ENCODE peak calls at places on chromosomes 3 and 15, in five cellular contexts. P is HepG2, I is HL-60, O is breast epithelium, M is GM12891. K is an unnamed sample.

GRCh38 chr3:133674290-133674912 is 12.7 kb upstream of the TOPBP1 start:
- DNase-seq in O (no peak), P (no peak), I (no peak), M (no peak), K (no peak)

GRCh38 chr3:73192036-73192738 is 130.7 kb downstream of the EBLN2 start:
- DNase-seq in P (peak; percentile 58), O (no peak), M (no peak), I (no peak), K (no peak)

GRCh38 chr3:4736284-4736861 is 242.9 kb upstream of the BHLHE40 start:
- DNase-seq in P (no peak), M (no peak), I (no peak), O (peak; percentile 94), K (no peak)

GRCh38 chr3:89375451-89375850 is 268.0 kb downstream of the EPHA3 start:
- DNase-seq in O (no peak), M (no peak), P (no peak), I (no peak), K (no peak)

GRCh38 chr15:59311245-59311644 is 61.4 kb downstream of the MYO1E start:
- DNase-seq in M (no peak), O (no peak), I (no peak), P (no peak), K (no peak)

GRCh38 chr3:184378650-184379374 is 805 bp upstream of the THPO start:
- DNase-seq in I (no peak), P (no peak), O (no peak), M (no peak), K (no peak)

GRCh38 chr15:55846108-55846707 is 103.3 kb upstream of the PRTG start:
- DNase-seq in P (peak; percentile 69), I (peak; percentile 26), M (peak; percentile 29), O (no peak), K (peak; percentile 23)

GRCh38 chr3:152213938-152214337 is 54.8 kb upstream of the MBNL1 start:
- DNase-seq in O (no peak), P (no peak), I (no peak), M (no peak), K (no peak)

GRCh38 chr3:20310629-20311028 is 124.6 kb upstream of the SGO1 start:
- DNase-seq in P (no peak), I (no peak), O (no peak), M (no peak), K (no peak)

GRCh38 chr3:50166309-50167019 is 11.3 kb downstream of the SEMA3F start:
- DNase-seq in M (no peak), O (no peak), P (no peak), I (no peak), K (no peak)

GRCh38 chr3:54897028-54897711 is 30.7 kb downstream of the LRTM1 start:
- DNase-seq in I (no peak), M (no peak), P (no peak), O (no peak), K (no peak)

GRCh38 chr3:45635475-45636256 is 41.1 kb downstream of the LIMD1 start:
- DNase-seq in M (no peak), I (no peak), P (peak; percentile 95), O (no peak), K (no peak)

DNA sequence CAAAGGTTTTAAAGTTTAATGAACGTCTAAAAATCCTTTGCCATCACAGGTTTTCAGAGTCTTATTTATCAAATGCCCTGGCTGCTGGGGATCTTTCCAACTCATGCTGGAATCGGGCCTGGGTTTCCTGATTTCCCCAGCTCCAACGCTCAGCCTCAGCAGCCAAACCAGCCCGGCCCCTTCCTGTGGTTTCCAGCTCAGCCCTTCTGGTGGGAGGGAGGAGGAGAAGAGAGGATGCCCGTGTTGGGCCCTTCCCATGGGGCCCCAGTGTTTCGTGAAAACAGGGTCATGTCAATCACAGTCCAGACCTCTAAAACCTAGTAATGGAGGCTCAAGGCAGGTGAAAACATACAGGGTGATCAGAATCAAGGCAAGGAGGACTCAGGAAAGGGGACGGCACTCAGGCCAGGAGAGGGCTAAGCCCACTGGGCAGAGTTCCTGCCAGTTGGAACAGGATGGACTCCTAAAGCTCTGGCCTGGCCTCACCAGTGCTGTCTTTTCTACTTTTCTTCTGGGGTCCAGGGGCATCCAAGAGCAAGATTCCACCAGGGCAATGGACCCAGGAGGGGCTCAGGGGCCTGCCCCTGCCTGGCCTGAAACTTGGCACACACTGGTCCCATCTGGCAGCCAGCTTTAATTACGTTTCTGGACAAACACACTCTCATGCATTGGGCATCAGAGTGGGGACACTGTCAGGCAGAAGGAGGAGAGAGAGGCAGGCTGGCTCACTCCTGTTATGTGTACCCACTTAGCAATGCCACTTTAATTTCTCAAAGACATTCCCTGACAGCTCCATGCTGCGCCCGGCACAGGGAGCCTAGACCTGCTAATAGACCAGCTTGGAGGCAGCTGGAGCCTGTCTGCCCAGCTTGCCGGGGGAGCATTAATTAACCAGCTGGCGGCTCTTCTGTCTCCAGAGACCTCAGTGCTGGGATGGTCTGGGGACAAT is 194.6 kb downstream of the FAM43A start:
- DNase-seq in P (no peak), M (no peak), O (peak; percentile 29), I (no peak), K (peak; percentile 7)
- TF ChIP-seq POLR2AphosphoS5 in P (no peak), M (no peak), O (no peak), I (no peak), K (no peak)

DNA sequence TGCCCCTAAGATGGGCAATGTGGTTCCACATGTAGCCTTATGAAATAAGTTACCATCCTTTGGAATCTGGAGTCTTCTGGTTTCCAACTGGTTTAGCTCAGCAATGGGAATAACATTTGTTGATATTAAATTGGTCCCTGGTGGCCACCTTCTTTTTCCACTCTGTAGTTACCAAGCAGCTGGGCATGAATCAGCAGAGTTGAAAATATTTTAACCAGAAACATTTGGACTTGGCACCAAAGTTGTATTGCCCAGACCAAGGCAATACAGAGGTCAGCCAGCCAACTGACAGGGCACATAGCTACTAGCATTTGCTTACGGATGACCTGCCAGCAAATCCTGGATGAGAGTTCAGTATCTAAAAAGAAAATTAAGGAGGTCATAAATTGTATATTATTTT is 54.3 kb downstream of the PPM1L start:
- DNase-seq in P (no peak), I (no peak), O (no peak), M (no peak), K (no peak)
- TF ChIP-seq POLR2AphosphoS5 in P (no peak), I (no peak), O (no peak), M (no peak), K (no peak)

GRCh38 chr15:90190606-90191343 is 10.4 kb upstream of the SEMA4B start:
- DNase-seq in O (peak; percentile 74), P (no peak), I (no peak), M (no peak), K (peak; percentile 91)
- TF ChIP-seq POLR2AphosphoS5 in O (no peak), P (no peak), I (no peak), M (no peak), K (peak; percentile 48)

DNA sequence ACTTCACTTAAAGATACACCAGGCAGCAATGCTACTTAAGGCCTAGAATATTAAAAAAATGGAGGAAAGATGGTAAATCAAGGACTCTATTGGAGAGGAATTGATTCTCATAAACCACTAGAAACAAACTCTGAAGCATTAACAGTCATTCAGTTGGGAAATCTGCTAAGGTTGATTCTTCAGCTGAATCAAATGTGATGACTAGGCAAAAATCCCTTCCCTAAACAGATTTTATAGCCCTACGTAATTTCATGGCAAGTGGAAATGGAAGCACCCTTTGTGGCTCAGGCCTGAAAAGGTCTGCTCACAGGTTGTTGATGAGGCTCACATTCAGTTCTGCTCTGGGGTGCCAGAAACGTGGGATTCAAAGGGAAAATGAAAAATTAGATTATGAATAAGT is 38.8 kb upstream of the ARL14 start:
- DNase-seq in M (no peak), I (no peak), P (no peak), O (no peak), K (no peak)
- TF ChIP-seq POLR2AphosphoS5 in M (no peak), I (no peak), P (no peak), O (no peak), K (no peak)

GRCh38 chr3:32848215-32848614 is 30.4 kb downstream of the TRIM71 start:
- DNase-seq in I (no peak), O (no peak), P (no peak), M (no peak), K (no peak)
- TF ChIP-seq POLR2AphosphoS5 in I (no peak), O (no peak), P (no peak), M (no peak), K (no peak)

DNA sequence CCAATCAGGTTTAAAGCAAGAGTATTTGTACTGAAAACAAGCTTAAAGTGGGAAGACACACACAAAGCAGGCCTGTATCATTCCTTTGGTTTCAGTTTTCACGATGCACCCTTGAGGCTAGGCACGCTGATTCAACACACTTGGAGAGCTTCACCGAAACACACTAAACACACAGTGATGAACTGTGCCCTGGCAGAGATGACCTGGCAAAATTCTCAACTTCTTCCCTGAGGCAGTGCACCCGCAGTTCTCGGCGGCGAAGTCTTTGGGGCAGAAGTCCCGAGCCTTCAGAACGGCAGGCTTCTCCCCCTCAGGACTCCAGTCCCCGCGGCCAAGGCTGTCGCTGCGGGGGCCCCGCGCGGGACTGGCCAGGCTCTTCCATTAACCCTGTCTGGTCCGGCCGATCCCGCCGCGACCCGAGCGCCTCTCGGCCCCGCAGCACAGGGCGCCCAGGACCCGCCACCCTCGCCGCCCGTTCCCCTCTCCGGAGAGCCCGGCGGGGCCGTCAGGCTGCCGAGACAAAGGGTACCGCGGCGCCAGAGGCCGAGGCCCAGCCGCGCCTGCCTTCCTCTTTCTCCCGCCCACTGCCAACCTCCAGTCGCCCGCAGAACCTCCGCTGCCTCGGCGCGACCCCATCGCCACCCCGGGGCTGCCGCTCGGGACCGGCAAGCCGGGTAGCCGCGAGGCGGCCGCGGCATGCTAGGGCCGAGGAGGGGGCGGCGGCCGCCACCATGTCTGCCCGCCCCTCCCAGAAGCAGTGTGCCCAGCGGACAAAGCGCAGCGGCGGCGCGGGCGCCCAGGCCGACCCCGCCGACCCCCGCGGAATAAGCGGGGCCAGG is 780 bp downstream of the GABPB1 start:
- DNase-seq in P (peak; percentile 85), I (peak; percentile 31), M (peak; percentile 31), O (peak; percentile 54), K (peak; percentile 67)
- TF ChIP-seq POLR2AphosphoS5 in P (peak; percentile 93), I (peak; percentile 39), M (peak; percentile 87), O (peak; percentile 71), K (peak; percentile 94)

DNA sequence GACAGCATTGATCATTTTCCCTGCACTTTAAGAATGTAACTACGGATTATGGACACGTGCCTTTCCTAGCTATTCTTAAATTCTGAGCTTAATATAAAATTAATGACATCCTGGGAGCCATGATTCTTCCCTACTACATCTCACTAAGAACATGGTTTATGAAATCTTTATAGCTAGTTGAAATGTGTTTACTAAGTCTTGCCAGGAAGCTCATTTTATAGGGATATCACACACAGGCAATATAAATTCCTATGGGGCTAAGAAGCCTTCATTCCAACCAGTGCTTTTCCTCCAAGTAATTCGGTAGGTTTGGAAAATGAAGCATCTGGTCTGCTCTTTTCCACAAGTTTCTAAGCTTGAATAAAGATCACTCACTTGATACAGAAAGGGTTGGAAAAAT is 802.6 kb downstream of the FHIT start:
- DNase-seq in M (no peak), P (no peak), I (no peak), O (no peak), K (no peak)
- TF ChIP-seq POLR2AphosphoS5 in M (no peak), P (no peak), I (no peak), O (no peak), K (no peak)

GRCh38 chr15:76204916-76205460 is 106.3 kb downstream of the ETFA start:
- DNase-seq in I (no peak), P (no peak), M (no peak), O (no peak), K (no peak)

GRCh38 chr15:76208084-76208785 is 103.0 kb downstream of the ETFA start:
- DNase-seq in O (no peak), I (no peak), P (no peak), M (no peak), K (no peak)

GRCh38 chr15:76204558-76204845 is 106.8 kb downstream of the ETFA start:
- DNase-seq in M (no peak), O (no peak), P (no peak), I (no peak), K (no peak)

GRCh38 chr15:76208786-76209424 is 102.4 kb downstream of the ETFA start:
- DNase-seq in P (no peak), I (no peak), M (no peak), O (no peak), K (no peak)

GRCh38 chr15:76206325-76206976 is 104.8 kb downstream of the ETFA start:
- DNase-seq in P (no peak), M (no peak), I (no peak), O (peak; percentile 80), K (peak; percentile 62)
- TF ChIP-seq POLR2AphosphoS5 in P (no peak), M (no peak), I (peak; percentile 12), O (no peak), K (no peak)

K was measured in transverse colon.